ENCODE peak calls at places on chromosomes 2 and 18, in six cellular contexts. B is psoas muscle, P is astrocyte of the cerebellum, J is pancreas, K is brain microvascular endothelial cell, U is body of pancreas. S is an unnamed sample.

GRCh38 chr2:15798716-15799431 is 141.5 kb upstream of the MYCN start:
- DNase-seq in B (no peak), P (no peak), J (no peak), K (no peak), U (no peak), S (no peak)

GRCh38 chr2:105741617-105742016 is 3.1 kb upstream of the NCK2 start:
- DNase-seq in B (no peak), P (no peak), J (no peak), K (no peak), U (no peak), S (no peak)

GRCh38 chr2:137302957-137303356 is 537.6 kb downstream of the THSD7B start:
- DNase-seq in B (no peak), P (no peak), J (no peak), K (no peak), U (no peak), S (no peak)

GRCh38 chr2:7083580-7084509 is 166.6 kb downstream of the RNF144A start:
- DNase-seq in B (no peak), P (peak), J (peak), K (peak), U (no peak), S (no peak)

GRCh38 chr2:105895995-105896764 is 151.5 kb downstream of the NCK2 start:
- DNase-seq in B (peak), P (no peak), J (no peak), K (no peak), U (no peak), S (no peak)

GRCh38 chr2:101972621-101973434 is 18.9 kb upstream of the IL1R2 start:
- DNase-seq in B (no peak), P (no peak), J (no peak), K (peak), U (peak), S (no peak)

GRCh38 chr2:230902180-230902899 is 22.7 kb downstream of the GPR55 start:
- DNase-seq in B (no peak), P (peak), J (peak), K (peak), U (peak), S (no peak)

GRCh38 chr2:15940661-15941482 is 522 bp downstream of the MYCN start:
- DNase-seq in B (no peak), P (no peak), J (peak), K (no peak), U (no peak), S (no peak)

GRCh38 chr2:201798252-201798918 is 8.0 kb upstream of the CDK15 start:
- DNase-seq in B (no peak), P (peak), J (no peak), K (peak), U (no peak), S (no peak)

GRCh38 chr18:77056399-77057015 is 76.1 kb downstream of the MBP start:
- DNase-seq in B (no peak), P (no peak), J (no peak), K (no peak), U (no peak), S (no peak)

GRCh38 chr18:11871501-11871900 is 20.3 kb downstream of the CHMP1B start:
- DNase-seq in B (no peak), P (no peak), J (no peak), K (no peak), U (no peak), S (no peak)

GRCh38 chr18:11873670-11874340 is 22.6 kb downstream of the CHMP1B start:
- DNase-seq in B (no peak), P (no peak), J (no peak), K (no peak), U (no peak), S (no peak)

GRCh38 chr18:11868230-11868629 is 17.0 kb downstream of the CHMP1B start:
- DNase-seq in B (no peak), P (no peak), J (no peak), K (no peak), U (no peak), S (no peak)

GRCh38 chr18:11874676-11875075 is 23.5 kb downstream of the CHMP1B start:
- DNase-seq in B (no peak), P (no peak), J (no peak), K (no peak), U (no peak), S (no peak)

GRCh38 chr18:11872479-11873136 is 21.4 kb downstream of the CHMP1B start:
- DNase-seq in B (no peak), P (no peak), J (peak), K (no peak), U (peak), S (no peak)
- TF ChIP-seq CTCF in B (peak), P (peak), J (no peak), K (peak), U (peak), S (peak)

GRCh38 chr2:133240505-133241230 is 327.6 kb downstream of the NCKAP5 start:
- DNase-seq in B (no peak), P (no peak), J (no peak), K (no peak), U (no peak), S (no peak)
- H3K4me3 ChIP-seq in B (no peak), P (no peak), J (no peak), K (peak), U (no peak), S (no peak)

DNA sequence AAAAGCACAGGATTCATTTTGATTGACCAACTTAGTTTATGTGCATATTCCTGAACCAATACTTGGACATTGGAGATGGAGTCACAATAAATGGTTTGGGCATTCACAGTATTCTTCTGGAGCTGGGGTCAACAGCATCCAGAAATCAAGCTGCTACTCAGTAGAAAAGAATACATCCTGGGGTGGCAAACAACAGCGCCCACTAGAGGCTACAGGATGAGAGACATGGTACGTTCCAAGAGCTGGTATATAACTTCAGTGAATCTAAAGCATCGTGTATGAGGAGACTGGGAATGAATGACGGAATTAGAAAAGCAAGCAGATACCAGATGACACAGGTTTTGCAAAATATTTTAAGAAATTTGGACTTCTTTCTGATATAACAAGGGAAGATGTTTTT is 142.9 kb upstream of the FIGN start:
- DNase-seq in B (no peak), P (no peak), J (peak), K (peak), U (peak), S (peak)
- TF ChIP-seq CTCF in B (peak), P (peak), J (peak), K (peak), U (peak), S (no peak)

GRCh38 chr18:59606193-59607175 is 90.7 kb downstream of the CCBE1 start:
- DNase-seq in B (no peak), P (peak), J (no peak), K (peak), U (no peak), S (no peak)
- H3K4me3 ChIP-seq in B (no peak), P (no peak), J (no peak), K (no peak), U (no peak), S (no peak)

S was measured in lung.